ENCODE peak calls at places on chromosomes 5 and 9, in seven cellular contexts. L, C, I, G, W, A and R are unnamed samples.
A peak's percentile ranks its signal among the peaks of the same experiment; 100 is the strongest.

GRCh38 chr5:177194278-177194677 is 60.7 kb downstream of the NSD1 start:
- DNase-seq in L (no peak), C (no peak), I (peak; percentile 79), G (no peak), W (peak; percentile 96), A (no peak), R (no peak)

GRCh38 chr9:113492343-113493079 is 29.0 kb downstream of the RGS3 start:
- DNase-seq in L (no peak), C (no peak), I (no peak), G (no peak), W (no peak), A (no peak), R (no peak)

GRCh38 chr9:114504341-114505186 is 709 bp downstream of the WHRN start:
- DNase-seq in L (no peak), C (no peak), I (no peak), G (peak; percentile 74), W (no peak), A (no peak), R (peak; percentile 19)

GRCh38 chr9:137988701-137989100 is 111.1 kb downstream of the CACNA1B start:
- DNase-seq in L (no peak), C (no peak), I (no peak), G (no peak), W (no peak), A (no peak), R (no peak)

GRCh38 chr5:58986281-58986680 is 403.4 kb downstream of the RAB3C start:
- DNase-seq in L (no peak), C (no peak), I (no peak), G (no peak), W (no peak), A (no peak), R (no peak)

GRCh38 chr5:133952729-133953567 is 15.5 kb downstream of the C5orf15 start:
- DNase-seq in L (no peak), C (no peak), I (no peak), G (peak; percentile 33), W (peak; percentile 81), A (no peak), R (no peak)

GRCh38 chr5:107359033-107359915 is 311.5 kb downstream of the EFNA5 start:
- DNase-seq in L (no peak), C (no peak), I (no peak), G (no peak), W (peak; percentile 72), A (no peak), R (no peak)

GRCh38 chr5:143536364-143536763 is 132.9 kb upstream of the NR3C1 start:
- DNase-seq in L (no peak), C (no peak), I (peak; percentile 95), G (no peak), W (peak; percentile 62), A (no peak), R (no peak)

GRCh38 chr5:32711693-32712462 is 757 bp downstream of the NPR3 start:
- DNase-seq in L (peak; percentile 28), C (no peak), I (no peak), G (peak; percentile 21), W (no peak), A (no peak), R (no peak)

GRCh38 chr9:104177003-104177611 is 83.0 kb downstream of the SMC2 start:
- DNase-seq in L (no peak), C (no peak), I (no peak), G (no peak), W (peak; percentile 3), A (no peak), R (no peak)

GRCh38 chr5:34656700-34657549 is 797 bp downstream of the RAI14 start:
- DNase-seq in L (peak; percentile 34), C (no peak), I (no peak), G (peak; percentile 56), W (no peak), A (no peak), R (no peak)

GRCh38 chr9:128892223-128892892 is 10.4 kb downstream of the LRRC8A start:
- DNase-seq in L (no peak), C (no peak), I (peak; percentile 75), G (peak; percentile 93), W (peak; percentile 83), A (no peak), R (no peak)

GRCh38 chr5:132830436-132831094 is at the start of gene SHROOM1:
- DNase-seq in L (peak; percentile 80), C (no peak), I (no peak), G (peak; percentile 66), W (no peak), A (peak; percentile 11), R (peak; percentile 28)

GRCh38 chr5:111930905-111931461 is 174.0 kb upstream of the NREP start:
- DNase-seq in L (no peak), C (no peak), I (no peak), G (no peak), W (no peak), A (no peak), R (no peak)

GRCh38 chr9:108351571-108351970 is 504.2 kb downstream of the ACTL7B start:
- DNase-seq in L (no peak), C (no peak), I (no peak), G (no peak), W (no peak), A (no peak), R (no peak)

GRCh38 chr5:95284512-95285405 is at the start of gene MCTP1:
- DNase-seq in L (peak; percentile 24), C (no peak), I (no peak), G (peak; percentile 12), W (peak; percentile 18), A (no peak), R (no peak)

GRCh38 chr5:74851684-74852353 is 14.4 kb downstream of the FAM169A start:
- DNase-seq in L (no peak), C (no peak), I (no peak), G (no peak), W (peak; percentile 48), A (no peak), R (no peak)

GRCh38 chr5:134530375-134531077 is 5.1 kb downstream of the JADE2 start:
- DNase-seq in L (no peak), C (no peak), I (no peak), G (peak; percentile 62), W (no peak), A (no peak), R (no peak)

GRCh38 chr9:73104342-73104741 is 47.3 kb upstream of the ANXA1 start:
- DNase-seq in L (no peak), C (no peak), I (no peak), G (no peak), W (no peak), A (no peak), R (no peak)

GRCh38 chr9:112261133-112261532 is 72.3 kb downstream of the PTBP3 start:
- DNase-seq in L (no peak), C (no peak), I (no peak), G (no peak), W (no peak), A (no peak), R (no peak)